ENCODE peak calls at places on chromosome 5, in nine cellular contexts. K is gastrocnemius medialis, H is uterus, M is right lobe of liver, C is prostate gland, L is body of pancreas, I is ovary, F is tibial nerve, E is suprapubic skin. B is an unnamed sample.
A peak's percentile ranks its signal among the peaks of the same experiment; 100 is the strongest.

GRCh38 chr5:168020522-168021294 is 270.7 kb upstream of the WWC1 start:
- DNase-seq in C (no peak), E (no peak), L (no peak), H (no peak), M (no peak), I (no peak), F (peak; percentile 29), K (no peak), B (no peak)

GRCh38 chr5:34959323-34959722 is 30.0 kb downstream of the DNAJC21 start:
- DNase-seq in E (no peak), C (no peak), I (no peak), H (no peak), L (no peak), K (no peak), F (no peak), M (no peak), B (no peak)

GRCh38 chr5:97549496-97549895 is 366.4 kb upstream of the RIOK2 start:
- DNase-seq in H (no peak), K (no peak), I (no peak), M (no peak), C (no peak), E (no peak), L (no peak), F (no peak), B (no peak)

GRCh38 chr5:97499605-97500004 is 316.6 kb upstream of the RIOK2 start:
- DNase-seq in F (no peak), E (no peak), I (no peak), M (no peak), H (peak; percentile 24), C (no peak), L (no peak), K (no peak), B (no peak)

GRCh38 chr5:154485092-154485491 is 7.1 kb upstream of the HAND1 start:
- DNase-seq in H (no peak), C (no peak), M (no peak), L (no peak), F (no peak), I (no peak), E (no peak), K (no peak), B (no peak)

GRCh38 chr5:62592558-62592957 is 13.9 kb downstream of the LRRC70 start:
- DNase-seq in F (no peak), C (no peak), L (no peak), I (no peak), E (no peak), M (no peak), K (no peak), H (no peak), B (no peak)

GRCh38 chr5:81420039-81420667 is 26.2 kb upstream of the ACOT12 start:
- DNase-seq in E (no peak), M (no peak), L (no peak), I (no peak), H (no peak), F (no peak), K (no peak), C (no peak), B (no peak)

GRCh38 chr5:172956936-172957335 is 2.3 kb upstream of the RPL26L1 start:
- DNase-seq in H (no peak), C (no peak), E (no peak), K (no peak), I (no peak), L (no peak), M (no peak), F (no peak), B (peak; percentile 26)

GRCh38 chr5:56815657-56816545 is 552 bp downstream of the MAP3K1 start:
- DNase-seq in E (peak; percentile 72), H (peak; percentile 30), I (peak; percentile 57), M (peak; percentile 53), K (no peak), C (peak; percentile 30), L (peak; percentile 28), F (no peak), B (peak; percentile 58)

GRCh38 chr5:96288166-96288844 is 144.7 kb downstream of the PCSK1 start:
- DNase-seq in H (no peak), K (no peak), F (no peak), E (no peak), M (no peak), L (no peak), I (no peak), C (no peak), B (no peak)

GRCh38 chr5:96924016-96924443 is 11.8 kb upstream of the LNPEP start:
- DNase-seq in H (no peak), E (no peak), M (no peak), C (no peak), L (no peak), I (no peak), K (no peak), F (no peak), B (no peak)

GRCh38 chr5:11619339-11620028 is 284.8 kb downstream of the CTNND2 start:
- DNase-seq in K (no peak), L (peak; percentile 7), H (no peak), M (no peak), F (no peak), C (peak; percentile 16), E (no peak), I (no peak), B (no peak)

GRCh38 chr5:177366528-177367322 is 9.0 kb downstream of the RGS14 start:
- DNase-seq in K (peak; percentile 85), M (peak; percentile 97), I (peak; percentile 92), F (peak; percentile 72), L (peak; percentile 95), H (peak; percentile 94), E (peak; percentile 93), C (peak; percentile 92), B (peak; percentile 96)

GRCh38 chr5:93580387-93581100 is 475 bp downstream of the NR2F1-AS1 start:
- DNase-seq in I (peak; percentile 56), K (no peak), E (no peak), F (no peak), L (no peak), H (no peak), C (no peak), M (no peak), B (no peak)
- H3K27me3 ChIP-seq in I (no peaks in the 10 kb centered on the region), K (peaks cover 71% of the 10 kb centered on the region), E (peaks cover 83% of the 10 kb centered on the region), F (peaks cover 14% of the 10 kb centered on the region), L (peaks cover 7% of the 10 kb centered on the region), H (no peaks in the 10 kb centered on the region), C (no peaks in the 10 kb centered on the region), M (peaks cover 4% of the 10 kb centered on the region), B (peaks cover 3% of the 10 kb centered on the region)

DNA sequence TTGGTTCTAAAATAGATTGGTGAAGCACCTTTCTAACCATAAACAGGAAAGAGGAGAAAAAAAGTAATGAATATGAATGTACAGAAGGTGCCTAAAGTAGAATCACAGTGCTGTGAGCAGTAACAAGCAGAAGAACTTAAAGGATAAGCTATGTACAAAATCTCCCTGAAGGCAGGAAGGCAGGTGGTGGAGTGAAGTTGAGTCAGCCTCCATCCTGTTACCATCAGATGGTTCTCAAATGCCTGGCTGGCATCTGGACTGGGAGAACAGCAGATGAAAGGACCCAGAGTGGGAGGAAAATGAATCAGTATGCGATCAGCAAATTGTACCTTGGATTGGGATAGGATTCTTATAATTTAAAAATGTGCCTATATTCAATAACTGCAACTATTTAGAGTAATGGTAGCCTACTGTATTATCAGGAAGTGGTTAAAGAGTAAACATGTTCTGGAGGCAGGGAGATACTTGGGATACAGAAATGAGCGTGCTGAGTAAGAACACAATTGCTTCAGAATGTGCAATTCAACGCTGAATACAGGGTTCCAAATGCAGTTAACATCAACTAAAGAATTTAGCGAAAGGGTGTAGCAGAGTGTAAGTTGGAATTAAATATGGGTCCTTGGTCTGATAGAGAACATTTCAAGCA is 21.1 kb upstream of the FER start:
- DNase-seq in K (no peak), L (no peak), M (no peak), F (no peak), I (no peak), H (no peak), C (no peak), E (no peak), B (no peak)
- H3K4me1 ChIP-seq in K (peaks cover 15% of the 10 kb centered on the region), L (peaks cover 19% of the 10 kb centered on the region), M (no peaks in the 10 kb centered on the region), F (no peaks in the 10 kb centered on the region), I (peaks cover 3% of the 10 kb centered on the region), H (no peaks in the 10 kb centered on the region), C (no peaks in the 10 kb centered on the region), E (peaks cover 29% of the 10 kb centered on the region), B (peaks cover 4% of the 10 kb centered on the region)

GRCh38 chr5:18745591-18745987 is 1111.3 kb downstream of the TAF11L14 start:
- DNase-seq in K (no peak), E (no peak), M (peak; percentile 70), L (no peak), I (peak; percentile 17), F (no peak), C (no peak), H (no peak), B (no peak)

GRCh38 chr5:18745988-18746615 is 1111.8 kb downstream of the TAF11L14 start:
- DNase-seq in E (no peak), H (no peak), K (no peak), C (no peak), M (peak; percentile 51), I (peak; percentile 12), L (peak; percentile 42), F (no peak), B (no peak)

GRCh38 chr5:18744441-18744840 is 1110.2 kb downstream of the TAF11L14 start:
- DNase-seq in F (no peak), H (no peak), I (no peak), E (no peak), K (no peak), C (no peak), M (no peak), L (no peak), B (no peak)

GRCh38 chr5:18742830-18743229 is 1108.6 kb downstream of the TAF11L14 start:
- DNase-seq in M (no peak), H (no peak), F (no peak), L (no peak), E (no peak), C (no peak), I (no peak), K (no peak), B (no peak)

GRCh38 chr5:18744990-18745590 is 1110.8 kb downstream of the TAF11L14 start:
- DNase-seq in E (no peak), F (no peak), M (no peak), L (no peak), I (no peak), H (no peak), K (no peak), C (no peak), B (no peak)
- TF ChIP-seq POLR2A in E (no peak), F (no peak), M (no peak), L (no peak), I (no peak), H (no peak), K (no peak), C (no peak), B (no peak)

DNA sequence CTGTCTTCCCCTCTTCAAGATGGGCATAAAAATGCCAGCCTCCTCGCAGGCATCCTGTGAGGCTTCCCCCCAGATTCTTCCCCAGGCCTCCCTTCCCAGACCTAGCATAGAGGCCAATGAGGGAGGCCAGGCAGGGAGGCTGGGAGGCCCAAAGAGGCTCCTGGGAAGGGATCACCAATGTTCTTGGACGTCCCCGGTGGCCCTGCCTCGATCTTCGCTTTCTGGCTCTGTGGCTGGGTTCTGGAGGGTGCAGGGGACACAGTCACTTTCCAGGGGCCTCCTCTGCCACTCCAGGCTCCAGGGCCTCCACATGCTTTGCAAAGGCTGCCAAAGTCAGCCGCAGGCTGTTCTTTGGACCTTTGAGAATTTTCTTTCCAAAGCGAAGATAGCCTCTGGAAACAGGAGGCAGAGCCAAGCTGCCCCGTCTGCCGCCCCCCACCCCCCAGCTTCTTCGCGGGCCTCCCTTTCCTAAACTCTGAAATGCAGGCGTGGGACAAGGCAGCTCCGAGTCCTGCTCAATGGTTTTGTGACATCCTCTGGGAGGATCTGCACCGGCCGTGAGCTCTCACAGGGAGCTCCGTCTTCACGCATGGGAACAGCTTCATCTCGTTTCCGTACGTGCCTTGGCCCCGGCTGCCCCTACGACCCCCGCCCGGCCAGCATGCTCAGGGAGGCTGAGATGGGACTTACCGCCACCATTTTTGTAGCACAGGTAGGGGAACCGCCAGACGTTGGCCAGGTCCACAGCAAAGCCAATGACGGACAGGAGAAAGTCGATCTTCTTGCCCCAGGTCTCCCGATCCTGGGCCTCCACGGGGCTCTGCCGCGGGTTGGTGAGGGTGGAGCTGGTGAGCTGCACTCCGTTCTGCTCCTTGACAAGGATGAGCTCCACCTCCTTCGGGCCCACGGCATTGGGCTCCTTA is 2.8 kb downstream of the SLC6A3 start:
- DNase-seq in K (no peak), M (no peak), E (no peak), F (no peak), I (peak; percentile 5), H (no peak), C (no peak), L (no peak), B (no peak)
- H3K27me3 ChIP-seq in K (peaks cover 53% of the 10 kb centered on the region), M (peaks cover 26% of the 10 kb centered on the region), E (peaks cover 84% of the 10 kb centered on the region), F (peaks cover 63% of the 10 kb centered on the region), I (no peaks in the 10 kb centered on the region), H (peaks cover 30% of the 10 kb centered on the region), C (peaks cover 50% of the 10 kb centered on the region), L (peaks cover 38% of the 10 kb centered on the region), B (peaks cover 15% of the 10 kb centered on the region)

B was measured in thyroid gland.